ENCODE peak calls at places on chromosome 16, in five cellular contexts. L is colonic mucosa, V is cardiac muscle cell, A is left ventricle myocardium inferior, Z is breast epithelium. K is an unnamed sample.

GRCh38 chr16:53111078-53111776 is 56.4 kb downstream of the CHD9 start:
- DNase-seq in L (no peak), V (peak; percentile 45), A (no peak), Z (no peak), K (no peak)

GRCh38 chr16:56477096-56477878 is 25.9 kb downstream of the OGFOD1 start:
- DNase-seq in L (no peak), V (peak; percentile 86), A (no peak), Z (no peak), K (no peak)

GRCh38 chr16:57906385-57907316 is 64.3 kb downstream of the CNGB1 start:
- DNase-seq in L (no peak), V (no peak), A (no peak), Z (no peak), K (no peak)

GRCh38 chr16:73384561-73384960 is 336.6 kb upstream of the ZFHX3 start:
- DNase-seq in L (no peak), V (no peak), A (no peak), Z (no peak), K (no peak)

GRCh38 chr16:50285406-50286003 is 19.2 kb downstream of the ADCY7 start:
- DNase-seq in L (no peak), V (no peak), A (no peak), Z (no peak), K (no peak)

GRCh38 chr16:424623-425081 is 797 bp upstream of the RAB11FIP3 start:
- DNase-seq in L (peak; percentile 41), V (peak; percentile 39), A (peak; percentile 55), Z (no peak), K (peak; percentile 50)

GRCh38 chr16:8355714-8356113 is 234.6 kb downstream of the TMEM114 start:
- DNase-seq in L (no peak), V (no peak), A (no peak), Z (no peak), K (no peak)

GRCh38 chr16:15572329-15573001 is 70.5 kb downstream of the MARF1 start:
- DNase-seq in L (peak; percentile 61), V (peak; percentile 82), A (no peak), Z (no peak), K (no peak)

GRCh38 chr16:4698321-4699029 is 5.1 kb downstream of the NUDT16L1 start:
- DNase-seq in L (no peak), V (no peak), A (no peak), Z (no peak), K (no peak)

GRCh38 chr16:88478889-88479794 is 26.1 kb downstream of the ZFPM1 start:
- DNase-seq in L (no peak), V (no peak), A (no peak), Z (no peak), K (peak; percentile 81)

GRCh38 chr16:82754716-82755513 is 128.1 kb downstream of the CDH13 start:
- DNase-seq in L (no peak), V (peak; percentile 20), A (no peak), Z (no peak), K (no peak)

GRCh38 chr16:72050769-72051464 is 3.4 kb upstream of the HP start:
- DNase-seq in L (no peak), V (peak; percentile 46), A (no peak), Z (no peak), K (no peak)

GRCh38 chr16:79191933-79192332 is 408.6 kb downstream of the MAF start:
- DNase-seq in L (no peak), V (peak; percentile 9), A (no peak), Z (no peak), K (no peak)

GRCh38 chr16:19744670-19745069 is 26.6 kb downstream of the IQCK start:
- DNase-seq in L (no peak), V (no peak), A (no peak), Z (no peak), K (no peak)

GRCh38 chr16:65895906-65896305 is 470.6 kb upstream of the CDH5 start:
- DNase-seq in L (no peak), V (no peak), A (no peak), Z (no peak), K (no peak)

GRCh38 chr16:72818286-72818845 is 229.6 kb downstream of the ZFHX3 start:
- DNase-seq in L (no peak), V (no peak), A (no peak), Z (no peak), K (no peak)

GRCh38 chr16:56360117-56361008 is 65.0 kb downstream of the AMFR start:
- DNase-seq in L (no peak), V (no peak), A (no peak), Z (no peak), K (no peak)

GRCh38 chr16:10180771-10181163 is 1.5 kb downstream of the GRIN2A start:
- DNase-seq in L (peak; percentile 20), V (peak; percentile 4), A (no peak), Z (no peak), K (peak; percentile 57)

GRCh38 chr16:12086861-12087260 is 110.3 kb downstream of the SNX29 start:
- DNase-seq in L (no peak), V (no peak), A (no peak), Z (peak; percentile 14), K (no peak)

GRCh38 chr16:2333772-2334379 is 6.7 kb downstream of the ABCA3 start:
- DNase-seq in L (no peak), V (no peak), A (no peak), Z (no peak), K (no peak)

GRCh38 chr16:80527297-80527696 is 13.5 kb upstream of the DYNLRB2 start:
- DNase-seq in L (peak; percentile 25), V (peak; percentile 27), A (no peak), Z (no peak), K (peak; percentile 12)

GRCh38 chr16:81275795-81276194 is 37.3 kb downstream of the BCO1 start:
- DNase-seq in L (peak; percentile 91), V (no peak), A (no peak), Z (no peak), K (no peak)

GRCh38 chr16:1181715-1182671 is 29.1 kb downstream of the CACNA1H start:
- DNase-seq in L (peak; percentile 49), V (peak; percentile 92), A (peak; percentile 65), Z (peak; percentile 76), K (peak; percentile 80)

GRCh38 chr16:82672676-82673075 is 45.9 kb downstream of the CDH13 start:
- DNase-seq in L (no peak), V (no peak), A (no peak), Z (no peak), K (no peak)

GRCh38 chr16:49876716-49877129 is 20.8 kb upstream of the ZNF423 start:
- DNase-seq in L (peak; percentile 89), V (peak; percentile 71), A (peak; percentile 72), Z (peak; percentile 59), K (peak; percentile 87)

GRCh38 chr16:4131621-4132020 is 15.4 kb upstream of the ADCY9 start:
- DNase-seq in L (no peak), V (no peak), A (no peak), Z (no peak), K (no peak)

GRCh38 chr16:86508947-86509758 is 1.2 kb upstream of the FOXF1 start:
- DNase-seq in L (peak; percentile 45), V (peak; percentile 77), A (peak; percentile 53), Z (no peak), K (no peak)

GRCh38 chr16:22191966-22192260 is 14.2 kb upstream of the EEF2K start:
- DNase-seq in L (no peak), V (no peak), A (no peak), Z (no peak), K (peak; percentile 34)

GRCh38 chr16:22191089-22191965 is 14.8 kb upstream of the EEF2K start:
- DNase-seq in L (peak; percentile 100), V (peak; percentile 99), A (peak; percentile 100), Z (peak; percentile 99), K (peak; percentile 99)

GRCh38 chr16:22194707-22195444 is 11.2 kb upstream of the EEF2K start:
- DNase-seq in L (no peak), V (no peak), A (no peak), Z (no peak), K (no peak)

GRCh38 chr16:22192261-22193133 is 13.6 kb upstream of the EEF2K start:
- DNase-seq in L (peak; percentile 84), V (peak; percentile 98), A (peak; percentile 77), Z (peak; percentile 78), K (peak; percentile 69)

GRCh38 chr16:22193134-22193411 is 13.0 kb upstream of the EEF2K start:
- DNase-seq in L (no peak), V (no peak), A (no peak), Z (no peak), K (no peak)
- H3K4me3 ChIP-seq in L (no peak overlapping the region), V (no peak overlapping the region), A (no peak overlapping the region), Z (no peak overlapping the region), K (no peak overlapping the region)

GRCh38 chr16:84761448-84762368 is 58.1 kb upstream of the CRISPLD2 start:
- DNase-seq in L (no peak), V (no peak), A (no peak), Z (no peak), K (no peak)
- H3K27ac ChIP-seq in L (no peak overlapping the region), V (no peak overlapping the region), A (no peak overlapping the region), Z (no peak overlapping the region), K (no peak overlapping the region)

DNA sequence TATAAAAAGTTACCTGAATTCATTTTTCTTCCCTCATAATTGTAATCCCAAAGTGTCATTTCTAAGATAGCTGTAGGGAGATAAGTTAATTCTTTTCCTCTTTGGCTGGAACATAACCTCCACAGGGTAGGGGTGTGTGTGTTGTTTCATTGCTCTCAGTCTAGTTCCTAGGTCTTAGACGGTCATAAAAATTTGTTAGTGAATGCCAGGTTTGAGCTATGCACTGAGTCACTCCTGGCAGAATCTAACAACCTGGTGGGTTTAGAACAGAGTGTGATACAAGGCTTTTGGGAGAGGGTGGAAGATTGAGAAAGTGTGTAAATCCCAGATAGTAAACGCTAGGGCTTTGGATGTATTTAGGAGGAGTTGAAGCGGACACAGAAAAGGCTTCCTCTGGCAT is 894 bp upstream of the PHKG2 start:
- DNase-seq in L (no peak), V (peak; percentile 18), A (no peak), Z (no peak), K (no peak)
- H3K4me3 ChIP-seq in L (peak overlapping the region; percentile 74), V (peak overlapping the region; percentile 35), A (peak overlapping the region; percentile 92), Z (peak overlapping the region; percentile 87), K (no peak overlapping the region)

DNA sequence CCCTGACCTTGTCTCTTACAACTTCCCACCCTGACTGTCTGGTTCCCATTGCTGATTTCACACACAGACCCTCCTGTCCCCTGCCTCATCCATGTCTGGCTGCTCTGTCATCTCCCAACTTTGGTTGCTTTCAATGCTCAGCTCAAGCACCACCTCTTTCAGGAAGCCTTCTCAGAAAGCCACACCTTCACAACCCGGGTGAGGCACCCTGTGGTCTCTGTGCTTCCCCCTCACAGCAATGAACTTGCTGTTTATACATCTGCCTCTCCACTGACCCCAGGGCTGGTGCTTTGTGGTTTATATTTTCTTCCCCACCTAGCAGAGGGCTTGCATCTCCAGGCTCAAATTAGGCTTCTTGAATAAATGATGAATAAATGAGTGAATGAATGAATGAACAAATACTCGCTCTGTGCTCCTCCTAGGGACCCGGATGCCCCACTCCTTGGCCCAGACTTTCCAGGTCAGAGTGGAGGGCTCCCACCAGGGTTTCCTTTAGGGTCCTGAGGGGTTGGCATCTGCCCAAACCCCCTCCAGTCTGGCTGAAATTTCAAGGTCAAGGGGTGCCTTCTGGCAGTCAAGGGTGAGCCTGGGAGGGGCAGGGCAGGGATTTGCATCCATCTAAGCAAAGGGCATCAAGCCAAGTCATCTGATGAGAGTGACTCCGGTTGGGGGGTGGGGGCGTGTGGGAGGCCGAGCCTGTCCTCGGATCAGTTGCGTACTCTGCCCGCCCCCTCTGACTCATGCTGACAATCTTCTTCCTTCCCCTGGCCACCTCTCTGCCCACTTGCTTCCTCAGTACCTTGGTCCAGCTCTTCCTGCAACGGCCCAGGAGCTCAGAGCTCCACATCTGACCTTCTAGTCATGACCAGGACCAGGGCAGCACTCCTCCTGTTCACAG is at the start of gene ITGAX:
- DNase-seq in L (peak; percentile 49), V (peak; percentile 61), A (peak; percentile 54), Z (no peak), K (peak; percentile 84)
- H3K27ac ChIP-seq in L (no peak within 1 kb of the TSS), V (no peak within 1 kb of the TSS), A (no peak within 1 kb of the TSS), Z (no peak within 1 kb of the TSS), K (no peak within 1 kb of the TSS)